ENCODE peak calls at places on chromosomes 12 and 14, in nine cellular contexts. One of them, this sample, is unnamed.
A peak's percentile ranks its signal among the peaks of the same experiment; 100 is the strongest.

GRCh38 chr12:60498656-60499055 is 902.8 kb downstream of the SLC16A7 start:
- DNase-seq in mucosa of descending colon: no peak
- DNase-seq in tibial nerve: no peak
- DNase-seq in stomach: no peak
- DNase-seq in small intestine: no peak
- DNase-seq in adipocyte: no peak
- DNase-seq in HepG2: no peak
- DNase-seq in gastrocnemius medialis: no peak
- DNase-seq in CD8-positive, alpha-beta memory T cell: no peak
- DNase-seq in this sample: no peak

GRCh38 chr14:33062881-33063280 is 124.2 kb downstream of the NPAS3 start:
- DNase-seq in mucosa of descending colon: no peak
- DNase-seq in tibial nerve: no peak
- DNase-seq in stomach: no peak
- DNase-seq in small intestine: no peak
- DNase-seq in adipocyte: no peak
- DNase-seq in HepG2: no peak
- DNase-seq in gastrocnemius medialis: no peak
- DNase-seq in CD8-positive, alpha-beta memory T cell: no peak
- DNase-seq in this sample: no peak

GRCh38 chr14:103086771-103087342 is 2.8 kb downstream of the LBHD2 start:
- DNase-seq in mucosa of descending colon: no peak
- DNase-seq in tibial nerve: no peak
- DNase-seq in stomach: no peak
- DNase-seq in small intestine: no peak
- DNase-seq in adipocyte: no peak
- DNase-seq in HepG2: no peak
- DNase-seq in gastrocnemius medialis: no peak
- DNase-seq in CD8-positive, alpha-beta memory T cell: no peak
- DNase-seq in this sample: no peak

GRCh38 chr14:55102141-55102547 is 26.9 kb upstream of the LGALS3 start:
- DNase-seq in mucosa of descending colon: peak; percentile 85
- DNase-seq in tibial nerve: peak; percentile 63
- DNase-seq in stomach: peak; percentile 83
- DNase-seq in small intestine: peak; percentile 75
- DNase-seq in adipocyte: peak; percentile 98
- DNase-seq in HepG2: peak; percentile 54
- DNase-seq in gastrocnemius medialis: peak; percentile 82
- DNase-seq in CD8-positive, alpha-beta memory T cell: peak; percentile 59
- DNase-seq in this sample: peak; percentile 85

GRCh38 chr14:91327201-91327600 is 82.7 kb upstream of the GPR68 start:
- DNase-seq in mucosa of descending colon: peak; percentile 32
- DNase-seq in tibial nerve: no peak
- DNase-seq in stomach: no peak
- DNase-seq in small intestine: no peak
- DNase-seq in adipocyte: no peak
- DNase-seq in HepG2: no peak
- DNase-seq in gastrocnemius medialis: no peak
- DNase-seq in CD8-positive, alpha-beta memory T cell: no peak
- DNase-seq in this sample: no peak

GRCh38 chr14:66398437-66398836 is 87.7 kb upstream of the CCDC196 start:
- DNase-seq in mucosa of descending colon: no peak
- DNase-seq in tibial nerve: no peak
- DNase-seq in stomach: no peak
- DNase-seq in small intestine: no peak
- DNase-seq in adipocyte: no peak
- DNase-seq in HepG2: no peak
- DNase-seq in gastrocnemius medialis: no peak
- DNase-seq in CD8-positive, alpha-beta memory T cell: no peak
- DNase-seq in this sample: no peak

GRCh38 chr14:64986578-64987571 is at the start of gene FNTB:
- DNase-seq in mucosa of descending colon: peak; percentile 97
- DNase-seq in tibial nerve: peak; percentile 85
- DNase-seq in stomach: peak; percentile 97
- DNase-seq in small intestine: peak; percentile 96
- DNase-seq in adipocyte: peak; percentile 98
- DNase-seq in HepG2: peak; percentile 92
- DNase-seq in gastrocnemius medialis: peak; percentile 95
- DNase-seq in CD8-positive, alpha-beta memory T cell: peak; percentile 93
- DNase-seq in this sample: peak; percentile 94

GRCh38 chr12:103571286-103571685 is 15.8 kb upstream of the STAB2 start:
- DNase-seq in mucosa of descending colon: peak; percentile 46
- DNase-seq in tibial nerve: no peak
- DNase-seq in stomach: peak; percentile 51
- DNase-seq in small intestine: peak; percentile 72
- DNase-seq in adipocyte: no peak
- DNase-seq in HepG2: peak; percentile 16
- DNase-seq in gastrocnemius medialis: no peak
- DNase-seq in CD8-positive, alpha-beta memory T cell: no peak
- DNase-seq in this sample: no peak

GRCh38 chr14:70780396-70781075 is 28.8 kb downstream of the MAP3K9 start:
- DNase-seq in mucosa of descending colon: peak; percentile 59
- DNase-seq in tibial nerve: no peak
- DNase-seq in stomach: peak; percentile 53
- DNase-seq in small intestine: peak; percentile 13
- DNase-seq in adipocyte: no peak
- DNase-seq in HepG2: no peak
- DNase-seq in gastrocnemius medialis: peak; percentile 20
- DNase-seq in CD8-positive, alpha-beta memory T cell: no peak
- DNase-seq in this sample: peak; percentile 42

GRCh38 chr14:54610051-54610977 is 43.4 kb downstream of the SAMD4A start:
- DNase-seq in mucosa of descending colon: no peak
- DNase-seq in tibial nerve: no peak
- DNase-seq in stomach: no peak
- DNase-seq in small intestine: no peak
- DNase-seq in adipocyte: peak; percentile 70
- DNase-seq in HepG2: no peak
- DNase-seq in gastrocnemius medialis: no peak
- DNase-seq in CD8-positive, alpha-beta memory T cell: no peak
- DNase-seq in this sample: no peak

GRCh38 chr12:93825926-93826599 is 148.9 kb downstream of the CRADD start:
- DNase-seq in mucosa of descending colon: no peak
- DNase-seq in tibial nerve: no peak
- DNase-seq in stomach: no peak
- DNase-seq in small intestine: no peak
- DNase-seq in adipocyte: peak; percentile 45
- DNase-seq in HepG2: no peak
- DNase-seq in gastrocnemius medialis: no peak
- DNase-seq in CD8-positive, alpha-beta memory T cell: no peak
- DNase-seq in this sample: no peak

GRCh38 chr14:99447739-99448138 is 32.9 kb downstream of the SETD3 start:
- DNase-seq in mucosa of descending colon: no peak
- DNase-seq in tibial nerve: no peak
- DNase-seq in stomach: no peak
- DNase-seq in small intestine: no peak
- DNase-seq in adipocyte: no peak
- DNase-seq in HepG2: no peak
- DNase-seq in gastrocnemius medialis: no peak
- DNase-seq in CD8-positive, alpha-beta memory T cell: no peak
- DNase-seq in this sample: no peak

GRCh38 chr12:98639526-98639925 is 5.1 kb downstream of the IKBIP start:
- DNase-seq in mucosa of descending colon: no peak
- DNase-seq in tibial nerve: no peak
- DNase-seq in stomach: no peak
- DNase-seq in small intestine: no peak
- DNase-seq in adipocyte: no peak
- DNase-seq in HepG2: no peak
- DNase-seq in gastrocnemius medialis: no peak
- DNase-seq in CD8-positive, alpha-beta memory T cell: no peak
- DNase-seq in this sample: no peak
- H3K36me3 ChIP-seq in mucosa of descending colon: no peaks in the 10 kb centered on the region
- H3K36me3 ChIP-seq in tibial nerve: no peaks in the 10 kb centered on the region
- H3K36me3 ChIP-seq in stomach: no peaks in the 10 kb centered on the region
- H3K36me3 ChIP-seq in small intestine: no peaks in the 10 kb centered on the region
- H3K36me3 ChIP-seq in adipocyte: no peaks in the 10 kb centered on the region
- H3K36me3 ChIP-seq in HepG2: peaks cover 5% of the 10 kb centered on the region
- H3K36me3 ChIP-seq in gastrocnemius medialis: no peaks in the 10 kb centered on the region
- H3K36me3 ChIP-seq in CD8-positive, alpha-beta memory T cell: no peaks in the 10 kb centered on the region
- H3K36me3 ChIP-seq in this sample: no peaks in the 10 kb centered on the region

GRCh38 chr12:27246774-27247173 is 2.7 kb downstream of the STK38L start:
- DNase-seq in mucosa of descending colon: no peak
- DNase-seq in tibial nerve: no peak
- DNase-seq in stomach: no peak
- DNase-seq in small intestine: no peak
- DNase-seq in adipocyte: no peak
- DNase-seq in HepG2: no peak
- DNase-seq in gastrocnemius medialis: no peak
- DNase-seq in CD8-positive, alpha-beta memory T cell: no peak
- DNase-seq in this sample: no peak
- H3K4me3 ChIP-seq in mucosa of descending colon: no peak overlapping the region
- H3K4me3 ChIP-seq in tibial nerve: no peak overlapping the region
- H3K4me3 ChIP-seq in stomach: peak overlapping the region; percentile 89
- H3K4me3 ChIP-seq in small intestine: peak overlapping the region; percentile 5
- H3K4me3 ChIP-seq in adipocyte: peak overlapping the region; percentile 99
- H3K4me3 ChIP-seq in HepG2: no peak overlapping the region
- H3K4me3 ChIP-seq in gastrocnemius medialis: no peak overlapping the region
- H3K4me3 ChIP-seq in CD8-positive, alpha-beta memory T cell: no peak overlapping the region
- H3K4me3 ChIP-seq in this sample: no peak overlapping the region

GRCh38 chr12:112032292-112032691 is 19.1 kb downstream of the ERP29 start:
- DNase-seq in mucosa of descending colon: no peak
- DNase-seq in tibial nerve: no peak
- DNase-seq in stomach: no peak
- DNase-seq in small intestine: no peak
- DNase-seq in adipocyte: no peak
- DNase-seq in HepG2: no peak
- DNase-seq in gastrocnemius medialis: no peak
- DNase-seq in CD8-positive, alpha-beta memory T cell: no peak
- DNase-seq in this sample: no peak

GRCh38 chr12:112035219-112035765 is 22.1 kb downstream of the ERP29 start:
- DNase-seq in mucosa of descending colon: no peak
- DNase-seq in tibial nerve: no peak
- DNase-seq in stomach: no peak
- DNase-seq in small intestine: peak; percentile 6
- DNase-seq in adipocyte: no peak
- DNase-seq in HepG2: no peak
- DNase-seq in gastrocnemius medialis: no peak
- DNase-seq in CD8-positive, alpha-beta memory T cell: no peak
- DNase-seq in this sample: no peak

GRCh38 chr12:112029326-112029725 is 16.1 kb downstream of the ERP29 start:
- DNase-seq in mucosa of descending colon: no peak
- DNase-seq in tibial nerve: no peak
- DNase-seq in stomach: no peak
- DNase-seq in small intestine: no peak
- DNase-seq in adipocyte: no peak
- DNase-seq in HepG2: no peak
- DNase-seq in gastrocnemius medialis: no peak
- DNase-seq in CD8-positive, alpha-beta memory T cell: no peak
- DNase-seq in this sample: no peak

GRCh38 chr12:112025808-112026375 is 12.7 kb downstream of the ERP29 start:
- DNase-seq in mucosa of descending colon: no peak
- DNase-seq in tibial nerve: no peak
- DNase-seq in stomach: no peak
- DNase-seq in small intestine: no peak
- DNase-seq in adipocyte: no peak
- DNase-seq in HepG2: no peak
- DNase-seq in gastrocnemius medialis: no peak
- DNase-seq in CD8-positive, alpha-beta memory T cell: no peak
- DNase-seq in this sample: no peak

DNA sequence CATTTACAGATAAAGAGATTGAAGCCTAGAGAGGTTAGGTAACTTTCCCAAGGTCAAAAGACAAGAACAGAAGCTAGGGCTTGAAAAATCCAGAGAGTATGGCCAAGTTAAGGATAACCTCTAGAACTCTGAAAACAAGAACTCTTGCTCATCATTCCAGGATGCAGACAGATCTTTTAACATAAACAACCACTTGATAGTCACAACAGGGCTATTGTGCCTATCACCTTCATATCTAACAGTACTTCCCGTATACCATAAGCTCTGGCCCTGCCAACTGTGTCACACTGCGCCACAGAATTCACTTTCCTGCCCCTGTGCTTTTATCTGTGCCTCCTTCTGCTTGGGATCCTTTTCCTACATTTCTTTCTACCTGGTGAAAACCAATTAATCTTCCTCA is 18.2 kb downstream of the ERP29 start:
- DNase-seq in mucosa of descending colon: no peak
- DNase-seq in tibial nerve: no peak
- DNase-seq in stomach: no peak
- DNase-seq in small intestine: no peak
- DNase-seq in adipocyte: no peak
- DNase-seq in HepG2: no peak
- DNase-seq in gastrocnemius medialis: no peak
- DNase-seq in CD8-positive, alpha-beta memory T cell: no peak
- DNase-seq in this sample: no peak
- H3K36me3 ChIP-seq in mucosa of descending colon: peaks cover 5% of the 10 kb centered on the region
- H3K36me3 ChIP-seq in tibial nerve: peaks cover 15% of the 10 kb centered on the region
- H3K36me3 ChIP-seq in stomach: peaks cover 86% of the 10 kb centered on the region
- H3K36me3 ChIP-seq in small intestine: peaks cover 8% of the 10 kb centered on the region
- H3K36me3 ChIP-seq in adipocyte: peaks cover 83% of the 10 kb centered on the region
- H3K36me3 ChIP-seq in HepG2: peaks cover 54% of the 10 kb centered on the region
- H3K36me3 ChIP-seq in gastrocnemius medialis: peaks cover 90% of the 10 kb centered on the region
- H3K36me3 ChIP-seq in CD8-positive, alpha-beta memory T cell: peaks cover 18% of the 10 kb centered on the region
- H3K36me3 ChIP-seq in this sample: peaks cover 19% of the 10 kb centered on the region

GRCh38 chr12:2097617-2098016 is 44.8 kb downstream of the CACNA1C start:
- DNase-seq in mucosa of descending colon: no peak
- DNase-seq in tibial nerve: no peak
- DNase-seq in stomach: no peak
- DNase-seq in small intestine: no peak
- DNase-seq in adipocyte: no peak
- DNase-seq in HepG2: no peak
- DNase-seq in gastrocnemius medialis: no peak
- DNase-seq in CD8-positive, alpha-beta memory T cell: no peak
- DNase-seq in this sample: no peak

GRCh38 chr12:2095878-2096277 is 43.1 kb downstream of the CACNA1C start:
- DNase-seq in mucosa of descending colon: no peak
- DNase-seq in tibial nerve: no peak
- DNase-seq in stomach: no peak
- DNase-seq in small intestine: no peak
- DNase-seq in adipocyte: no peak
- DNase-seq in HepG2: no peak
- DNase-seq in gastrocnemius medialis: no peak
- DNase-seq in CD8-positive, alpha-beta memory T cell: no peak
- DNase-seq in this sample: no peak

GRCh38 chr12:2094597-2094996 is 41.8 kb downstream of the CACNA1C start:
- DNase-seq in mucosa of descending colon: no peak
- DNase-seq in tibial nerve: no peak
- DNase-seq in stomach: no peak
- DNase-seq in small intestine: no peak
- DNase-seq in adipocyte: peak; percentile 73
- DNase-seq in HepG2: no peak
- DNase-seq in gastrocnemius medialis: no peak
- DNase-seq in CD8-positive, alpha-beta memory T cell: no peak
- DNase-seq in this sample: no peak

GRCh38 chr12:2092890-2093289 is 40.1 kb downstream of the CACNA1C start:
- DNase-seq in mucosa of descending colon: no peak
- DNase-seq in tibial nerve: no peak
- DNase-seq in stomach: no peak
- DNase-seq in small intestine: no peak
- DNase-seq in adipocyte: peak; percentile 76
- DNase-seq in HepG2: no peak
- DNase-seq in gastrocnemius medialis: no peak
- DNase-seq in CD8-positive, alpha-beta memory T cell: no peak
- DNase-seq in this sample: no peak

DNA sequence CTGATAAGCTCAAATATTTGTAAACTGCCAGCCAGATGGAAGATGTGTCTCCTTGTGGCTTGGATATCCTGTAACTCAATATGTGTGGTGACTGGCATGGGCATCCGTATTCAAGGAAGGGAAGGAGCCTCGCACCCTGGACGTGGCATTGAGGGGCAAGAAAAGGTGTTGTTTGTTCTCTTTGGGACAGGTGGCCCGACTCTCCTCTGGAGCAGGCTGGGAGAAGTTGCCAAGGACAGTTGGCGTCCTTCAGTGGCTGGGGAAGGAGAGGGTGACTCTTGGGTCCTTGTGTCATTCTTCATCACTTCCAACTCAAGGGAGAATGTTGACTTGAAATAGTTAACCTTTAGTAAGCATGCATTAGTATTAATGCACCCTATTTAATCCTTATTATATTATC is 39.6 kb downstream of the CACNA1C start:
- DNase-seq in mucosa of descending colon: no peak
- DNase-seq in tibial nerve: no peak
- DNase-seq in stomach: no peak
- DNase-seq in small intestine: no peak
- DNase-seq in adipocyte: no peak
- DNase-seq in HepG2: no peak
- DNase-seq in gastrocnemius medialis: no peak
- DNase-seq in CD8-positive, alpha-beta memory T cell: no peak
- DNase-seq in this sample: no peak
- H3K4me3 ChIP-seq in mucosa of descending colon: no peak overlapping the region
- H3K4me3 ChIP-seq in tibial nerve: no peak overlapping the region
- H3K4me3 ChIP-seq in stomach: no peak overlapping the region
- H3K4me3 ChIP-seq in small intestine: no peak overlapping the region
- H3K4me3 ChIP-seq in adipocyte: no peak overlapping the region
- H3K4me3 ChIP-seq in HepG2: no peak overlapping the region
- H3K4me3 ChIP-seq in gastrocnemius medialis: no peak overlapping the region
- H3K4me3 ChIP-seq in CD8-positive, alpha-beta memory T cell: no peak overlapping the region
- H3K4me3 ChIP-seq in this sample: no peak overlapping the region